ENCODE peak calls at places on chromosomes 1 and 21, in six cellular contexts. K is GM23248; T is A549; H is NCI-H1436 treated with DMSO at 0.1 percent for 48 hours; S is glomerular endothelial cell; L is stimulated activated naive CD4-positive, alpha-beta T cell. O is an unnamed sample.

GRCh38 chr1:32619701-32620485 is 30.5 kb downstream of the ZBTB8OS start:
- DNase-seq in K (peak), S (no peak), T (no peak), L (no peak), H (no peak), O (peak)

GRCh38 chr21:40013001-40013735 is 145.9 kb downstream of the PCP4 start:
- DNase-seq in T (no peak), H (no peak), L (no peak), K (no peak), S (no peak), O (no peak)

GRCh38 chr1:3442901-3443300 is 11.6 kb upstream of the ARHGEF16 start:
- DNase-seq in T (no peak), K (no peak), H (no peak), L (no peak), S (no peak), O (no peak)

GRCh38 chr1:83849191-83850061 is 149.5 kb downstream of the TTLL7 start:
- DNase-seq in S (no peak), T (no peak), L (no peak), K (no peak), H (no peak), O (peak)

GRCh38 chr1:72690871-72691270 is 408.5 kb upstream of the NEGR1 start:
- DNase-seq in L (no peak), K (no peak), T (no peak), H (no peak), S (no peak), O (peak)

GRCh38 chr1:244049142-244049968 is 1.7 kb upstream of the ZBTB18 start:
- DNase-seq in K (peak), T (peak), H (no peak), L (peak), S (no peak), O (peak)

GRCh38 chr1:48794815-48795214 is 18.1 kb upstream of the BEND5 start:
- DNase-seq in L (no peak), K (peak), H (no peak), S (no peak), T (no peak), O (peak)

GRCh38 chr1:53860967-53861411 is 22.9 kb upstream of the NDC1 start:
- DNase-seq in L (no peak), K (peak), T (peak), H (peak), S (no peak), O (peak)

GRCh38 chr1:208093754-208094719 is 150.1 kb downstream of the PLXNA2 start:
- DNase-seq in L (peak), K (peak), T (peak), S (peak), H (no peak), O (peak)

GRCh38 chr1:160542303-160542945 is 19.4 kb upstream of the SLAMF6 start:
- DNase-seq in L (no peak), H (no peak), S (no peak), K (no peak), T (peak), O (no peak)